ENCODE peak calls at places on chromosomes 12 and 14, in four cellular contexts. D is cerebellum, V is hypothalamus, W is T-helper 2 cell. S is an unnamed sample.

GRCh38 chr14:65354715-65355114 is 57.8 kb upstream of the FUT8 start:
- DNase-seq in V (no peak), W (no peak), D (peak), S (no peak)

GRCh38 chr12:129076466-129077325 is 223.4 kb downstream of the GLT1D1 start:
- DNase-seq in W (no peak), D (no peak), V (no peak), S (no peak)

GRCh38 chr12:81610955-81611889 is 147.9 kb downstream of the PPFIA2 start:
- DNase-seq in W (no peak), V (no peak), D (no peak), S (no peak)

GRCh38 chr14:55749201-55749812 is 169.3 kb downstream of the KTN1 start:
- DNase-seq in W (no peak), V (no peak), D (no peak), S (peak)

GRCh38 chr12:49975370-49975761 is 2.6 kb downstream of the AQP6 start:
- DNase-seq in D (no peak), V (no peak), W (no peak), S (no peak)

GRCh38 chr12:101924647-101925046 is 47.3 kb downstream of the DRAM1 start:
- DNase-seq in D (no peak), W (no peak), V (no peak), S (peak)

GRCh38 chr12:31900271-31900670 is 58.9 kb upstream of the RESF1 start:
- DNase-seq in W (no peak), V (no peak), D (no peak), S (no peak)

GRCh38 chr14:99728981-99729451 is 44.9 kb downstream of the CYP46A1 start:
- DNase-seq in V (no peak), D (no peak), W (no peak), S (no peak)

GRCh38 chr12:90773526-90773925 is 181.4 kb downstream of the CCER1 start:
- DNase-seq in V (no peak), D (no peak), W (no peak), S (peak)

GRCh38 chr12:69739287-69740191 is 879 bp downstream of the RAB3IP start:
- DNase-seq in V (peak), D (peak), W (peak), S (peak)

GRCh38 chr14:51424569-51425251 is 184.7 kb downstream of the TMX1 start:
- DNase-seq in W (no peak), V (no peak), D (no peak), S (peak)

GRCh38 chr12:130959632-130960031 is 5.9 kb downstream of the ADGRD1 start:
- DNase-seq in D (no peak), W (no peak), V (no peak), S (no peak)

GRCh38 chr14:102111101-102111500 is 24.3 kb upstream of the HSP90AA1 start:
- DNase-seq in V (no peak), W (no peak), D (no peak), S (no peak)

GRCh38 chr14:55389330-55389729 is 22.3 kb downstream of the ATG14 start:
- DNase-seq in D (no peak), V (no peak), W (no peak), S (peak)

GRCh38 chr12:31804185-31804504 is 75.3 kb upstream of the AMN1 start:
- DNase-seq in D (no peak), V (no peak), W (no peak), S (no peak)

GRCh38 chr14:61213930-61214329 is 67.2 kb downstream of the TMEM30B start:
- DNase-seq in D (no peak), W (no peak), V (no peak), S (no peak)

GRCh38 chr12:22518067-22518719 is 26.1 kb downstream of the C2CD5 start:
- DNase-seq in W (no peak), D (peak), V (no peak), S (no peak)

GRCh38 chr14:85439696-85440328 is 90.1 kb upstream of the FLRT2 start:
- DNase-seq in V (no peak), D (no peak), W (no peak), S (peak)

GRCh38 chr12:15979096-15980091 is 68.3 kb downstream of the DERA start:
- DNase-seq in W (no peak), V (no peak), D (no peak), S (peak)

GRCh38 chr14:64726585-64726890 is 22.3 kb downstream of the PLEKHG3 start:
- DNase-seq in W (peak), V (no peak), D (no peak), S (no peak)

GRCh38 chr12:63826002-63826585 is 18.4 kb upstream of the SRGAP1 start:
- DNase-seq in W (no peak), D (peak), V (no peak), S (peak)

GRCh38 chr14:93902619-93903307 is 24.4 kb upstream of the FAM181A start:
- DNase-seq in W (no peak), V (no peak), D (no peak), S (no peak)

GRCh38 chr14:72517736-72518135 is 376.2 kb downstream of the DPF3 start:
- DNase-seq in V (no peak), D (no peak), W (no peak), S (peak)

GRCh38 chr14:104967144-104967413 is 11.1 kb downstream of the AHNAK2 start:
- DNase-seq in D (no peak), W (no peak), V (no peak), S (no peak)

GRCh38 chr12:104555650-104556049 is 98.9 kb downstream of the CHST11 start:
- DNase-seq in V (no peak), W (no peak), D (no peak), S (no peak)

GRCh38 chr12:34401659-34402227 is 379.4 kb downstream of the ALG10 start:
- DNase-seq in W (no peak), D (no peak), V (no peak), S (no peak)

GRCh38 chr14:88143817-88144216 is 138.9 kb downstream of the GPR65 start:
- DNase-seq in W (no peak), D (no peak), V (no peak), S (no peak)

GRCh38 chr12:98578821-98579220 is 14.7 kb upstream of the SLC25A3 start:
- DNase-seq in W (no peak), V (no peak), D (no peak), S (no peak)

GRCh38 chr12:5280091-5280490 is 151.8 kb upstream of the NTF3 start:
- DNase-seq in W (no peak), V (no peak), D (no peak), S (no peak)

GRCh38 chr14:68937790-68938514 is 41.1 kb downstream of the ACTN1 start:
- DNase-seq in D (no peak), V (no peak), W (no peak), S (peak)

S was measured in fibroblast of gingiva.